ENCODE peak calls at places on chromosomes 6 and 20, in ten cellular contexts. O is HCT116, H is OCI-LY7, I is Caco-2, D is heart right ventricle, A is psoas muscle, Q is thyroid gland, R is stomach, X is spleen, S is colonic mucosa. N is an unnamed sample. For H3K9me3, the result is how much of the 10 kb centered on the place peaks cover.

GRCh38 chr6:68880050-68880449 is 245.0 kb downstream of the ADGRB3 start:
- DNase-seq in X (no peak), A (no peak), Q (no peak), O (no peak), D (no peak), I (no peak), H (no peak), R (no peak), S (no peak), N (no peak)

GRCh38 chr20:54129350-54129749 is 44.4 kb downstream of the CYP24A1 start:
- DNase-seq in O (no peak), S (no peak), D (no peak), A (no peak), R (no peak), H (no peak), Q (no peak), I (no peak), X (no peak), N (no peak)

GRCh38 chr20:31278178-31278577 is 20.7 kb downstream of the DEFB115 start:
- DNase-seq in Q (no peak), H (no peak), I (no peak), D (no peak), O (no peak), X (no peak), A (no peak), R (no peak), S (no peak), N (no peak)

GRCh38 chr6:44237021-44237812 is 9.7 kb upstream of the HSP90AB1 start:
- DNase-seq in S (peak), D (peak), O (peak), H (peak), X (peak), R (peak), I (peak), A (peak), Q (peak), N (peak)

GRCh38 chr6:130158548-130158947 is 64.2 kb downstream of the SAMD3 start:
- DNase-seq in X (no peak), D (no peak), O (no peak), R (no peak), I (no peak), S (no peak), A (no peak), Q (no peak), H (no peak), N (no peak)

GRCh38 chr6:27161946-27162603 is 85.4 kb upstream of the PRSS16 start:
- DNase-seq in D (no peak), S (no peak), X (no peak), H (peak), Q (no peak), R (no peak), O (peak), A (no peak), I (peak), N (no peak)

GRCh38 chr6:3403244-3404154 is 53.4 kb downstream of the SLC22A23 start:
- DNase-seq in X (no peak), R (peak), H (no peak), I (peak), S (peak), D (no peak), Q (no peak), A (no peak), O (no peak), N (no peak)

GRCh38 chr6:5260111-5260620 is 584 bp downstream of the LYRM4 start:
- DNase-seq in S (peak), Q (peak), H (peak), O (peak), X (peak), D (peak), I (peak), R (peak), A (no peak), N (peak)

GRCh38 chr20:6767536-6768227 is at the start of gene BMP2:
- DNase-seq in X (peak), H (no peak), Q (peak), I (peak), A (peak), O (no peak), R (peak), D (peak), S (peak), N (no peak)

GRCh38 chr6:24493945-24494725 is 634 bp upstream of the ALDH5A1 start:
- DNase-seq in Q (no peak), S (no peak), D (no peak), I (no peak), O (no peak), H (peak), X (no peak), A (no peak), R (no peak), N (no peak)

GRCh38 chr6:81772741-81773140 is 20.3 kb upstream of the TENT5A start:
- DNase-seq in Q (no peak), O (no peak), H (no peak), I (no peak), D (no peak), R (no peak), A (no peak), X (no peak), S (no peak), N (no peak)

GRCh38 chr6:151962246-151962846 is 154.9 kb downstream of the ESR1 start:
- DNase-seq in Q (no peak), H (no peak), X (no peak), S (no peak), A (no peak), I (peak), D (no peak), R (no peak), O (no peak), N (no peak)

GRCh38 chr6:136171207-136171606 is 78.9 kb downstream of the MTFR2 start:
- DNase-seq in A (no peak), S (no peak), H (no peak), D (no peak), R (no peak), Q (no peak), O (no peak), I (no peak), X (no peak), N (no peak)
- H3K9me3 ChIP-seq in A (under half), S (under half), H (under half), D (under half), R (under half), Q (under half), O (under half), I (under half), X (under half), N (under half)

GRCh38 chr6:380234-381218 is 11.0 kb upstream of the IRF4 start:
- DNase-seq in I (no peak), R (no peak), A (no peak), H (no peak), S (no peak), O (no peak), X (peak), Q (no peak), D (no peak), N (no peak)
- H3K9me3 ChIP-seq in I (under half), R (under half), A (under half), H (under half), S (under half), O (under half), X (under half), Q (under half), D (under half), N (under half)

DNA sequence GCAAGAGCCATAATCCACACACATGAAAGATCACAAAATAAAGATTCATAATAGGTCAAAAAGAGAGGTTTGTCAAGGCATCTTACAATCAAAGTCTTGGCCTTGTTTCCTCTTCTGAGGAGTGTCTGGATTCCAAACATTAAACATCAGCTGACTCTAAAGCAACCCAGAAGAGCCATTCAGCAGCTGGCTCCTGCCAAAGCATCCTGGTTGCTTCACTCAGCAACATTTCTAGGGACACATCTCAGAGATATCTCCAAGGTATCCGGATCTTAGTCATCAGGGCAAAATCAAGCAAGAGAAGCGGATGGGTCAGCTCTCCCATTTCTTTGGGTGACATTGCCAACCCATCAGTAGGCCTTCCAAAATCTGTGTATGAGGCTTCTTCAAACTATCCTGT is 139.6 kb downstream of the KIF6 start:
- DNase-seq in R (no peak), Q (no peak), I (no peak), D (no peak), H (no peak), A (no peak), O (no peak), X (no peak), S (no peak), N (no peak)
- H3K9me3 ChIP-seq in R (under half), Q (under half), I (under half), D (under half), H (under half), A (under half), O (under half), X (under half), S (under half), N (under half)

GRCh38 chr20:48536206-48536605 is 291.6 kb downstream of the PREX1 start:
- DNase-seq in I (no peak), H (no peak), A (no peak), X (no peak), D (no peak), O (no peak), S (no peak), R (no peak), Q (no peak), N (no peak)
- H3K9me3 ChIP-seq in I (under half), H (under half), A (under half), X (under half), D (under half), O (under half), S (under half), R (under half), Q (under half), N (under half)

DNA sequence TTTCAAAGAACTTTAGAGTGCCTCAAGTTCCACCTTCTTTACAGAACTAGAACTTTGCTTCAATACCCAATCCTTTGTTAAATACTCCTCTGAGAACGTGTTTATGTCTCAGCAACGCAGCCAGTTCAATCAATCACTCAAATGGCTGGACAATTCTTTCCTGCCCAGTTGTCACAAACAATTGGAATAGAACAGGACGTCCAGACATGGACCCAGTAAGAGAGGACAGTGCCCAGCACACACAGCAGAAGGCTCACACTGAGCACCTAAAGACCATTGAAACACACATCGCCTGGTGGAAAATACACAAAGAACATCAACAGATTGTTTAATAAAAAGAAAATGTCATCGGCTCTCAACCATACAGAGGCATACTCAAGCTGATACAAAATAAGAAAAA is 140.6 kb downstream of the TTLL2 start:
- DNase-seq in X (no peak), Q (no peak), D (no peak), S (no peak), A (no peak), I (no peak), H (no peak), O (no peak), R (no peak), N (no peak)
- H3K9me3 ChIP-seq in X (under half), Q (under half), D (under half), S (under half), A (under half), I (under half), H (under half), O (under half), R (under half), N (under half)

GRCh38 chr6:22313796-22314195 is 17.0 kb upstream of the PRL start:
- DNase-seq in S (no peak), O (no peak), D (no peak), H (no peak), Q (no peak), X (no peak), R (no peak), A (no peak), I (no peak), N (no peak)
- H3K9me3 ChIP-seq in S (under half), O (under half), D (under half), H (under half), Q (under half), X (under half), R (under half), A (under half), I (under half), N (under half)

DNA sequence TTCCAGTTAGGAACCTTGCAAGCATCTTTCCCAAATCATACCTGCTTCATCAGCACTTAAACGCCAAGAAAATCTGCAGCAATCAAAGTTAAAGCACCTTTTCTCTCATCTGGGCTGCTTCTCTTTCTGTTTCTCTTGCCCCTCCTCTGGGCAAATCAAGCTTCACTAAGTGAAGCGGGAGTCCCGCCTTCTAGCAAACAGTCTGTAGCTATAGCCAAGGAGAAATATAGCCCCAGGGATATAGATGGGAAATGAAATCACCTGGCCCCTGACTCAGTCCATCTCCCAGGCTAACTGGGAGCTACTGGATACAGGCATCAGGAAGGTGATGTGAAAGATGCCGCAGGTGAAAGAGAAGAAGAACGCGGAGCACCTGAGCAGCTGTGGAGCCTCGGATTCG is 481.9 kb downstream of the C6orf118 start:
- DNase-seq in I (no peak), X (no peak), O (no peak), H (no peak), D (no peak), S (no peak), R (no peak), Q (no peak), A (no peak), N (no peak)
- H3K9me3 ChIP-seq in I (under half), X (under half), O (under half), H (under half), D (under half), S (under half), R (under half), Q (under half), A (under half), N (under half)